ENCODE peak calls at places on chromosome 20, in four cellular contexts. E is hepatocyte, F is HL-60, W is testis. T is an unnamed sample.
A peak's percentile ranks its signal among the peaks of the same experiment; 100 is the strongest.

GRCh38 chr20:32982617-32983458 is 21.4 kb downstream of the SUN5 start:
- DNase-seq in E (peak; percentile 53), F (no peak), W (no peak), T (peak; percentile 29)

GRCh38 chr20:45354423-45355208 is 6.4 kb upstream of the SDC4 start:
- DNase-seq in F (no peak), E (no peak), W (no peak), T (no peak)

GRCh38 chr20:45959126-45959525 is 12.9 kb downstream of the ZNF335 start:
- DNase-seq in F (no peak), E (no peak), W (no peak), T (peak; percentile 27)

GRCh38 chr20:57030611-57031600 is 235.5 kb downstream of the BMP7 start:
- DNase-seq in E (peak; percentile 31), F (no peak), W (no peak), T (no peak)

GRCh38 chr20:50987493-50988210 is 29.0 kb downstream of the MOCS3 start:
- DNase-seq in F (peak; percentile 43), W (peak; percentile 91), E (peak; percentile 92), T (peak; percentile 76)

GRCh38 chr20:53608456-53609413 is 15.1 kb upstream of the ZNF217 start:
- DNase-seq in E (peak; percentile 20), F (no peak), W (peak; percentile 46), T (peak; percentile 29)

GRCh38 chr20:56391596-56392281 is at the start of gene AURKA:
- DNase-seq in E (peak; percentile 26), F (no peak), W (peak; percentile 23), T (no peak)

GRCh38 chr20:20582733-20583132 is 129.7 kb downstream of the RALGAPA2 start:
- DNase-seq in F (no peak), E (no peak), W (no peak), T (no peak)

GRCh38 chr20:57677323-57677982 is 32.4 kb downstream of the PMEPA1 start:
- DNase-seq in W (no peak), E (no peak), F (no peak), T (no peak)

GRCh38 chr20:10558635-10559187 is 115.1 kb downstream of the JAG1 start:
- DNase-seq in E (no peak), W (no peak), F (no peak), T (no peak)

GRCh38 chr20:17650816-17651760 is 31.0 kb downstream of the RRBP1 start:
- DNase-seq in W (no peak), F (no peak), E (no peak), T (peak; percentile 17)

GRCh38 chr20:44069203-44069931 is 117.6 kb downstream of the JPH2 start:
- DNase-seq in W (no peak), F (peak; percentile 58), E (no peak), T (peak; percentile 44)

GRCh38 chr20:59222239-59222981 is 58.8 kb downstream of the ZNF831 start:
- DNase-seq in F (no peak), E (peak; percentile 91), W (peak; percentile 84), T (peak; percentile 80)

GRCh38 chr20:16035576-16035975 is 537.7 kb downstream of the KIF16B start:
- DNase-seq in F (no peak), E (no peak), W (no peak), T (no peak)

GRCh38 chr20:38342196-38342595 is 4.1 kb upstream of the LBP start:
- DNase-seq in E (no peak), F (no peak), W (no peak), T (no peak)
- H3K27ac ChIP-seq in E (no peak overlapping the region), F (no peak overlapping the region), W (no peak overlapping the region), T (no peak overlapping the region)

GRCh38 chr20:48054051-48054450 is 268.8 kb upstream of the SULF2 start:
- DNase-seq in E (no peak), F (no peak), W (no peak), T (no peak)
- H3K27ac ChIP-seq in E (no peak overlapping the region), F (no peak overlapping the region), W (no peak overlapping the region), T (no peak overlapping the region)

DNA sequence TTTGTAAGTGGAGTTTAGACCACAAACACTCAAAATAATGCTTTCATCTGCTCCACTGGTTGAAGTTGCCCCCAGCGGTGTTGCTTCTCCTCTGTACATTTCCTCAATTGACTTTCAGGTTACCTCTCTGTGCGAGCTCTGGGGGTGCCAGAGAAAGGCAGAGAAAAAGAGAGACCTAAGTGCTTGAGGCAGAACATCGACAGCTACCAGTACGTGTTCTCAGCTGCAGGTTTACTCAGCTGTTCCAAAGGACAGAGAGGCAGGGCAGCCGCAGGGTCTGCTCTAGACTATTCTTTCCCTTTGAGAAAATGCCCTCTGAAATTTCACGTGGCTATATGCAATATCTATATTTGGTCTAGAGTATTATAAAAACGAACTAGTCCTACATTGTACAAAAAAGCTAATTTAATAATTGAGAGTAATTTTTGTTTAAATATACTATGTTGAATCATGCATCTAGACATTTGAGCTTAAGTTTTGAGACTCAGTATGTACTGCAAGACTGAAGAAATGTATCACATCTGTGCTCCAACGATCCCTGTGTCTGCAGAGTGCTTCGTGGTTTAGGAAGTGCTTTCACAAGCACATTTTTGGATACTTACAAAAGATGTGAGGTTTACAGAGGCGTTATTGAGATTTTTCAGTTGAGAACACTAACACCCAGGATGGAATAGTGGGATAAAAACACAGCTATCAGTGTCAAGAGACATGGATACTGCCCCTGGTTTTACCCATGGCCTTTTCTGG is 453.5 kb upstream of the FLRT3 start:
- DNase-seq in W (no peak), F (no peak), E (no peak), T (no peak)
- H3K27ac ChIP-seq in W (no peak overlapping the region), F (no peak overlapping the region), E (peak overlapping the region; percentile 4), T (no peak overlapping the region)

GRCh38 chr20:36120991-36121390 is 33.5 kb upstream of the EPB41L1 start:
- DNase-seq in F (no peak), E (no peak), W (no peak), T (no peak)

GRCh38 chr20:36122931-36123288 is 31.6 kb upstream of the EPB41L1 start:
- DNase-seq in F (no peak), E (no peak), W (no peak), T (no peak)

GRCh38 chr20:36120241-36120640 is 34.3 kb upstream of the EPB41L1 start:
- DNase-seq in E (no peak), W (no peak), F (no peak), T (no peak)

GRCh38 chr20:36119537-36119936 is 35.0 kb upstream of the EPB41L1 start:
- DNase-seq in W (no peak), E (no peak), F (no peak), T (no peak)

GRCh38 chr20:36121981-36122930 is 32.3 kb upstream of the EPB41L1 start:
- DNase-seq in W (no peak), E (peak; percentile 56), F (no peak), T (no peak)
- H3K27ac ChIP-seq in W (no peak overlapping the region), E (peak overlapping the region; percentile 31), F (no peak overlapping the region), T (no peak overlapping the region)

GRCh38 chr20:8934362-8934761 is 134.5 kb upstream of the PLCB4 start:
- DNase-seq in F (no peak), E (no peak), W (no peak), T (no peak)

GRCh38 chr20:8930691-8931090 is 138.2 kb upstream of the PLCB4 start:
- DNase-seq in W (no peak), F (no peak), E (no peak), T (no peak)

GRCh38 chr20:8932192-8933150 is 136.4 kb upstream of the PLCB4 start:
- DNase-seq in F (no peak), E (no peak), W (no peak), T (peak; percentile 4)

GRCh38 chr20:8935878-8936277 is 133.0 kb upstream of the PLCB4 start:
- DNase-seq in F (no peak), W (no peak), E (no peak), T (no peak)

GRCh38 chr20:8933391-8933807 is 135.5 kb upstream of the PLCB4 start:
- DNase-seq in W (no peak), F (no peak), E (no peak), T (no peak)
- H3K27ac ChIP-seq in W (no peak overlapping the region), F (no peak overlapping the region), E (no peak overlapping the region), T (no peak overlapping the region)

T was measured in adrenal gland.